ENCODE peak calls at places on chromosomes 13 and 19, in five cellular contexts. F, D, Q, B and O are unnamed samples.

GRCh38 chr19:41531438-41532311 is 44.3 kb upstream of the CEACAM21 start:
- DNase-seq in F (no peak), D (no peak), Q (no peak), B (no peak), O (peak; percentile 95)

GRCh38 chr19:49896863-49897621 is at the start of gene IL4I1:
- DNase-seq in F (no peak), D (no peak), Q (no peak), B (no peak), O (peak; percentile 28)

GRCh38 chr13:38819053-38819452 is 132.2 kb downstream of the FREM2 start:
- DNase-seq in F (no peak), D (peak; percentile 63), Q (no peak), B (peak; percentile 54), O (no peak)

GRCh38 chr13:24168392-24168750 is 7.9 kb downstream of the SPATA13 start:
- DNase-seq in F (no peak), D (no peak), Q (no peak), B (peak; percentile 67), O (peak; percentile 86)

GRCh38 chr13:59494560-59494970 is 669.2 kb downstream of the DIAPH3 start:
- DNase-seq in F (no peak), D (no peak), Q (no peak), B (no peak), O (peak; percentile 5)

GRCh38 chr13:68304287-68304893 is 1074.3 kb upstream of the PCDH9 start:
- DNase-seq in F (peak; percentile 61), D (peak; percentile 57), Q (peak; percentile 54), B (peak; percentile 35), O (peak; percentile 1)

GRCh38 chr19:33302175-33302973 is at the start of gene CEBPA:
- DNase-seq in F (peak; percentile 74), D (peak; percentile 97), Q (peak; percentile 91), B (peak; percentile 96), O (peak; percentile 93)

GRCh38 chr19:55452381-55453325 is 8.8 kb downstream of the ISOC2 start:
- DNase-seq in F (peak; percentile 57), D (peak; percentile 78), Q (peak; percentile 95), B (peak; percentile 94), O (peak; percentile 76)

GRCh38 chr13:93771782-93772181 is 545.2 kb downstream of the GPC6 start:
- DNase-seq in F (peak; percentile 58), D (no peak), Q (no peak), B (no peak), O (peak; percentile 17)

GRCh38 chr19:30074741-30075460 is 132.9 kb downstream of the URI1 start:
- DNase-seq in F (no peak), D (no peak), Q (no peak), B (no peak), O (no peak)

GRCh38 chr13:46126552-46127171 is 21.8 kb upstream of the CPB2 start:
- DNase-seq in F (peak; percentile 81), D (peak; percentile 86), Q (peak; percentile 92), B (peak; percentile 84), O (peak; percentile 86)

DNA sequence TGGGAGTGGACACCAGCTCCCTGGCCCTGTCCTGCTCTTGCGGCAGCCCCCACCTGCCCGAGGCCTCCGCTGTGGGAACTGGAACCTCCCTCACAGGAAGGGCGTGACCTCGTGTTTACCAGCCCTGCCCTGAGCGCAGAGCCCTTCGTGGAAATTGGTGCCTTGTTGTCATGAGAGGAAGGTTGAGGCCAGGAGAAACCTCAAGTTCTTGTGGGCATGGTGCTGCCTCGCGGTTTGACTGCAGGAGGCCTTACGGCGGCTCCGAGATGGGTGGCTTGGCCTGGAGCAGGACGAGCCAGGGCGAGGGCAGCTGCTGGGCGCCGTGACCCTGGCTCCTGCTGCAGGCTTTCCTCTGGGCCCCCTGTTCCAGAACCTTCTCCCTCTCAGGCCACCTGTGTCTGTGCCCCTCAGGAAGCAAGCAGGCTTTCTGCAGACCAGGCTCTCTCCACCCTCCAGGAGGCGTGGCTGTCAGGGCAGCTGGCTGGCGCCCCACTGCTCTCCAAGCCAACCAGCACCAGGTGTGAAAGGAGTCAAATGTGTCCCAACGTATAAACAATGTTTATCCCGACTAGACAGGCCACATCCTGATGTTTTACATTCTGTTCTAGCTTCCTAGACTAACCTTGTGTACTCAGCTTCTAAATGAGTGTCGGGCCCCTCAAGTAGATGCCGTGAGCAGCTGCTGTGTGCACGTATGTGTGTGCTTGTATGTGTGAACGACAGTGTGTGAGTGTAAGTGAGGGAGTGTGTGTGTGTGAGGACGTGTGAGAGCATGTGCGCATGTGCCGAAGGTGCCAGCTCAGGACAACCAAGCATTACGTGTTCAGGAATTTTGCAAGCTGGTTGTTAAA is 10.4 kb upstream of the RASA3 start:
- DNase-seq in F (no peak), D (no peak), Q (no peak), B (no peak), O (no peak)
- TF ChIP-seq EZH2phosphoT487 in F (no peak), D (no peak), Q (no peak), B (no peak), O (no peak)

DNA sequence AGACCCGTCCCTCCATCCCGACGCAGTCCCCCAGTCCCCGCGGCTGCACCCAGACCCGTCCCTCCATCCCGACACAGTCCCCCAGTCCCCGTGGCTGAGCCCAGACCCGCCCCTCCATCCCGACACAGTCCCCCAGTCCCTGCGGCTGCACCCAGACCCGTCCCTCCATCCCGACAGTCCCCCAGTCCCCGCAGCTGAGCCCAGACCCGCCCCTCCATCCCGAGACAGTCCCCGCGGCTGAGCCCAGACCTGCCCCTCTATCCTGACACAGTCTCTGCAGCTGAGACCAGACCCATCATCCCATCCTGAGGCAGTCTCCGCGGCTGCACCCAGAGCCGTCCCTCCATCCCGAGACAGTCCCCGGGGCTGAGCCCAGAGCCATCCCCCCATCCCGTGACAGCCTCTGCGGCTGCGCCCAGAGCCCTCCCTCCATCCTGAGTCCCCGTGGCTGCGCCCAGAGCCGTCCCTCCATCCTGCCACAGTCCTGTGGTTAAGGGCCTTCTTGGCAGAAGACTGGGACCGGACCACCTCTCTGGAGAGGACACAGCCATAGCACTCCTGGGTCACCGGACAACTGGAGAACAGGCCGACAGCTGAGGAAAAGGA is 28.8 kb upstream of the TMEM255B start:
- DNase-seq in F (no peak), D (no peak), Q (no peak), B (no peak), O (no peak)
- TF ChIP-seq EZH2 in F (no peak), D (no peak), Q (no peak), B (no peak), O (no peak)

GRCh38 chr19:18176367-18177310 is 3.0 kb downstream of the IFI30 start:
- DNase-seq in F (peak; percentile 30), D (no peak), Q (no peak), B (no peak), O (no peak)
- H3K4me3 ChIP-seq in F (no peak overlapping the region), D (no peak overlapping the region), Q (no peak overlapping the region), B (no peak overlapping the region), O (no peak overlapping the region)

DNA sequence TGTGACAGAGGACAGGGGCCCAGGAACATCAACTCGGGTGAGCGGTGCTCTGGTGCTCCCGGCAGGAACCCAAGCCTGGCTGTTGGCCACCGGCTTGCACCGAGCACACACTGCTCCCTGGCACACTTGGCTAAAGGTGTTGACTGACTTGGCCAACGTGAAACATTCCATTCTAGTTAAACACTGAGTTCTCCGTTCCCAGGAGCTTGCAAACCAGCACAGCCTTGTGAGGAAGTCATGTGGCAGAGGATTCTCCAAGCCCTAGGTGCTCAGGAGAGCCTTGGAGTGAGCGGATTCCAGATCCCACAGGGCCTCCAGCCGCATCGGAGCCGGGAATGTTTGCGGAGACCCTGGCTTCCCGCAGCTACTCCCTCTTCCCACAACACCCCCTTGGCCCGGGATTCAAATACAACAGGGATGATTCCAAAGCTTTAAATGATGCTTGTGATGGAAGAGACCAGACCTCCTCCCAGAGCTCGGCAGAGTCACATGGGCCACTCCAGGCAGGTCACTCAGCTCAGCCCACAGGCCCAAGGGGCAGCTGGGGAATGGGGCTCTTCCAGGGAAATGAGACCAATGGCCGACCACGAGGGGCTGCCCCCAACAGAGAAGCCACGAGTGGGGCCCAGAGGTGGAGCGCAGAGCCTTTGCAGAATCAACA is 2.9 kb downstream of the C13orf46 start:
- DNase-seq in F (peak; percentile 90), D (no peak), Q (no peak), B (no peak), O (peak; percentile 35)
- TF ChIP-seq EZH2phosphoT487 in F (no peak), D (no peak), Q (no peak), B (no peak), O (no peak)

DNA sequence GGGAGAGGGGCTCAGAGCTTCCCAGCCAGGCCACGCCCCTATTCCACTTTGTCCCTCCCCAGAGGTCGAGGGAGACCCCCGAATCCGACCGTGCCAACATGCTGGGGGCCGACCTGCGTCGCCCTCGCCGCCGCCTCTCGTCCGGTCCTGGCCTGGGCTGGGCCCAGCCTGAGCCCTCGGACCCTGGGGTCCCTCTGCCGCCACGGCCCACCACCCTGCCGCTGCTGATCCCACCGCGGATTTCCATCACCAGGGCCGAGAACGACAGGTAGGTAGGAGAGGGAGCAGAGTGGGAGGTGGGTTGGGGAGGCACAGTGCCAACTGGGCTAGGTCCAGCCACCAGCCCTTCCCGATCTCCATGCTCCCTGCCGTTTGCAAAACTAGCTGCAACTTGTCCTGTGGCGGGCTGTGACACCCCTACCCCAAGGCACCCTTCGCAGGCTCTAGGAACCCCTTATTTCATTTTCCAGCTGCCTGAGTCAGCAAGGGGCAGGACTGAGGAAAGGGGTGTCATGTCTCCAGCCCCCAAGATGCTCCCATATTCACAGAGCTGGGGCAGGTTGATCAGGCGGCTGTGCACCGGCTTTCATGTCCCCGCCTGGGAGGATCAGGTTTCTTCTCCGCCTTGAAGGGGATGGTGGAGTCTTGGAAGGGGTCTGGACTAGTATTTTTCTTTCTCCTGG is 2.6 kb upstream of the PDE4A start:
- DNase-seq in F (peak; percentile 30), D (peak; percentile 26), Q (peak; percentile 86), B (peak; percentile 78), O (no peak)
- TF ChIP-seq EZH2 in F (no peak), D (no peak), Q (no peak), B (no peak), O (no peak)

DNA sequence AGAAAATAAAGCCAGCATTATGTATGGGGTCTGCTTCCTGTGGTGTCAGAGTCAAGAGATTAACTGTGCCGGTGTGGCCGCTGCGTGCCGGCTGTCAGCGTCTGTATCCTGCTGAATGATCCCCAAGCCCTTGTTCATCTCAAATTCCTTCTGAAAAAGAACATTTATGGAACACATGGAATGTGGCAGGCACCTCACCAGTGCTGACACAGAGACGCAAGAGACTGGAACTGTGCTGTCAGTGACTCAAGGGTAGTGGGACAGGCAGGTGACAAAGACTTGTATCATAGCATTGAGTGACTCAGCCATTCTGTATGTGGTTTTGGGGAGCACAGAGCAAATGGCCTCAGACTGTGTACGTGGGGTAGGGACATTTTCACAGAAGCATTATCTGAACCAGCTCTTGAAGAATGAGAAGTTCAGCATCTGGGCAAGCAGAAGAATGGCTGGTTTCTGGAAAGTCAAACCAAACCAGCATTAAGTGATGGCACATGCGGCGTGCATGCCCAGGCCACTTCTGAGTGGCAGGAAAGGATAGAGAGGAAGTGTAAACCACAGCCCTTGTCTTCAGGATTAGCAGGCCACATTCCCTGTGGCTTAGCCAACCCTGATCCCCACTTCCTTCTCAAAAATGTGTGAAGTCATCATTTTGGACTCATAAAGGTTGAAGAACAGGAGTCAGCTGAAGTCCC is 54.0 kb upstream of the IRS2 start:
- DNase-seq in F (peak; percentile 77), D (no peak), Q (no peak), B (peak; percentile 72), O (peak; percentile 74)
- H3K4me3 ChIP-seq in F (no peak overlapping the region), D (no peak overlapping the region), Q (no peak overlapping the region), B (no peak overlapping the region), O (peak overlapping the region; percentile 28)

DNA sequence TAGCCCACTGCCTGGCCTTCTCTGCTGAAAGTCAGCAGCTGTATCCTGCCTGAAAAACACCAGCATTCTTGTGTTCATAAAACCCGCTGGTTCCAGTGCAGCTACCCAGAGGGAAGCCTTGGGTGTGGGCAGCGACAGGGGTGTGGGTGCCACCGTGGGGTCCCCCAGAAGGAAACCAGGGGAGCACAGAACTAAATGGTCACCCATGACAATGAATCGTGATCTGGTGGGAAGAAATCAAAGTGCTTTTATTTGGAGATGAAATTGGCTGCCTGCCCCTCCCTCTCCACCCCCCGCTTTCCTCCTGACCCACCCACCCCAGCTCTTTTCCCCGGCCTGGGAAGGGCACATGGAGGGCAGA is 13.7 kb downstream of the RASA3 start:
- DNase-seq in F (peak; percentile 18), D (peak; percentile 70), Q (no peak), B (no peak), O (peak; percentile 65)
- TF ChIP-seq EZH2phosphoT487 in F (no peak), D (no peak), Q (no peak), B (no peak), O (no peak)